ENCODE peak calls at places on chromosomes 6 and 20, in five cellular contexts. One of them, this sample, is unnamed.

GRCh38 chr6:117495873-117496272 is 13.4 kb downstream of the DCBLD1 start:
- DNase-seq in right lobe of liver: no peak
- DNase-seq in astrocyte of the cerebellum: no peak
- DNase-seq in left lung: no peak
- DNase-seq in OCI-LY7: no peak
- DNase-seq in this sample: peak; percentile 45

GRCh38 chr6:19759117-19759880 is 77.9 kb upstream of the ID4 start:
- DNase-seq in left lung: no peak
- DNase-seq in astrocyte of the cerebellum: peak; percentile 70
- DNase-seq in OCI-LY7: no peak
- DNase-seq in right lobe of liver: no peak
- DNase-seq in this sample: peak; percentile 68

GRCh38 chr20:23046431-23046830 is 3.0 kb downstream of the THBD start:
- DNase-seq in astrocyte of the cerebellum: no peak
- DNase-seq in left lung: no peak
- DNase-seq in right lobe of liver: no peak
- DNase-seq in OCI-LY7: no peak
- DNase-seq in this sample: no peak

GRCh38 chr20:56779452-56780143 is 150.5 kb downstream of the TFAP2C start:
- DNase-seq in left lung: no peak
- DNase-seq in astrocyte of the cerebellum: no peak
- DNase-seq in OCI-LY7: no peak
- DNase-seq in right lobe of liver: no peak
- DNase-seq in this sample: no peak

GRCh38 chr6:149237464-149237863 is 80.0 kb upstream of the TAB2 start:
- DNase-seq in left lung: no peak
- DNase-seq in astrocyte of the cerebellum: no peak
- DNase-seq in right lobe of liver: no peak
- DNase-seq in OCI-LY7: no peak
- DNase-seq in this sample: no peak

GRCh38 chr6:105359419-105360366 is 43.2 kb downstream of the PREP start:
- DNase-seq in right lobe of liver: no peak
- DNase-seq in OCI-LY7: no peak
- DNase-seq in left lung: no peak
- DNase-seq in astrocyte of the cerebellum: peak; percentile 70
- DNase-seq in this sample: peak; percentile 79

GRCh38 chr6:46821348-46821992 is 28.3 kb downstream of the MEP1A start:
- DNase-seq in astrocyte of the cerebellum: no peak
- DNase-seq in right lobe of liver: no peak
- DNase-seq in OCI-LY7: no peak
- DNase-seq in left lung: no peak
- DNase-seq in this sample: no peak

GRCh38 chr6:85677243-85677956 is 34.7 kb upstream of the SYNCRIP start:
- DNase-seq in right lobe of liver: no peak
- DNase-seq in OCI-LY7: peak; percentile 55
- DNase-seq in astrocyte of the cerebellum: peak; percentile 31
- DNase-seq in left lung: no peak
- DNase-seq in this sample: peak; percentile 52

GRCh38 chr6:98641929-98642328 is 192.4 kb upstream of the POU3F2 start:
- DNase-seq in astrocyte of the cerebellum: peak; percentile 12
- DNase-seq in left lung: no peak
- DNase-seq in OCI-LY7: no peak
- DNase-seq in right lobe of liver: no peak
- DNase-seq in this sample: no peak

GRCh38 chr6:88520445-88520844 is 354.3 kb upstream of the CNR1 start:
- DNase-seq in OCI-LY7: no peak
- DNase-seq in astrocyte of the cerebellum: no peak
- DNase-seq in right lobe of liver: no peak
- DNase-seq in left lung: no peak
- DNase-seq in this sample: no peak

GRCh38 chr6:141677598-141678211 is 455.0 kb upstream of the GJE1 start:
- DNase-seq in left lung: no peak
- DNase-seq in astrocyte of the cerebellum: no peak
- DNase-seq in right lobe of liver: no peak
- DNase-seq in OCI-LY7: peak; percentile 35
- DNase-seq in this sample: peak; percentile 56

GRCh38 chr20:31485450-31486339 is 10.6 kb downstream of the REM1 start:
- DNase-seq in astrocyte of the cerebellum: no peak
- DNase-seq in OCI-LY7: no peak
- DNase-seq in left lung: peak; percentile 70
- DNase-seq in right lobe of liver: peak; percentile 58
- DNase-seq in this sample: peak; percentile 25
- H3K4me3 ChIP-seq in astrocyte of the cerebellum: no peak overlapping the region
- H3K4me3 ChIP-seq in OCI-LY7: no peak overlapping the region
- H3K4me3 ChIP-seq in left lung: no peak overlapping the region
- H3K4me3 ChIP-seq in right lobe of liver: no peak overlapping the region
- H3K4me3 ChIP-seq in this sample: peak overlapping the region; percentile 25

GRCh38 chr6:155495011-155495768 is 39.6 kb upstream of the NOX3 start:
- DNase-seq in right lobe of liver: no peak
- DNase-seq in OCI-LY7: peak; percentile 10
- DNase-seq in astrocyte of the cerebellum: no peak
- DNase-seq in left lung: peak; percentile 39
- DNase-seq in this sample: peak; percentile 99
- TF ChIP-seq CTCF in right lobe of liver: peak; percentile 18
- TF ChIP-seq CTCF in OCI-LY7: peak; percentile 29
- TF ChIP-seq CTCF in astrocyte of the cerebellum: peak; percentile 43
- TF ChIP-seq CTCF in left lung: peak; percentile 14
- TF ChIP-seq CTCF in this sample: peak; percentile 78

DNA sequence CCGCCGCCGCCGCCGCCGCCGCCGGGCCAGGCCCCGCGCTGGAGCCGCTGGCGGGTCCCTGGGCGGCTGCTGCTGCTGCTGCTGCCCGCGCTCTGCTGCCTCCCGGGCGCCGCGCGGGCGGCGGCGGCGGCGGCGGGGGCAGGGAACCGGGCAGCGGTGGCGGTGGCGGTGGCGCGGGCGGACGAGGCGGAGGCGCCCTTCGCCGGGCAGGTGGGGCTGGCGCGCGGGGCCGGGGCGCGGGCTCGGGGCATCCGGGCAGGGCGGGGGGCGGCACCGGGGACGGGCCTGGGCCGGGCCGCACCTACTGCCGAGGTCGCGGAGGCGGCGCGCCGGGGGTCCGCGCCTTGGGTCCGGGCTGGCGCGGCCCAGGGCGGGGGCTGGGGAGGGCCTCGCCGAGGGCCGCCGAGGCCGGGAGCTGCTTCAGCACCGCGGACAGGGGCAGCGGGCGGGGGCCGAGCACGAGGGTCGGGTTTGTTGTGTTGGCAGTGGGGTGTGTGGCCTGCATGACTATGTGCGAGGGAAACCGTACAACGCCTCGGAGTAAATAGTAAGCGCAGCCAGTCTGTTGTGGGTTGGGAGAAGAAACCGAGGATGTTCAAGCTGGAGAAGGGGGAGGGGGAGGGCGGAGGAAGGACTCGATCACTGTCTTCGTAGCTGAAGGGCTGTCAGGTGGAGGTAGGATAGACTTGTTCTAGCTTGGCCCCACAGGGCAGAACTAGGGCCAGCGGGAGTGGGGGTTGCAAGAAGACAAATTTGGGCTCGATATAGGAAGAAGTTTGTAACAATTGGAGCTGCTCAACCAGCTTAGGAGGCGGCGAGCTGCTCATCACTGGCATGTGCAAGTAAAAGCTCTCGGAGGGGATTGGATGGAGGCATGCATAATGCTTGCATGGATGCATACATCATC is 538 bp downstream of the MMP24 start:
- DNase-seq in OCI-LY7: peak; percentile 10
- DNase-seq in right lobe of liver: no peak
- DNase-seq in left lung: peak; percentile 40
- DNase-seq in astrocyte of the cerebellum: peak; percentile 13
- DNase-seq in this sample: peak; percentile 45
- H3K4me3 ChIP-seq in OCI-LY7: no peak overlapping the region
- H3K4me3 ChIP-seq in right lobe of liver: no peak overlapping the region
- H3K4me3 ChIP-seq in left lung: no peak overlapping the region
- H3K4me3 ChIP-seq in astrocyte of the cerebellum: peak overlapping the region; percentile 5
- H3K4me3 ChIP-seq in this sample: no peak overlapping the region

GRCh38 chr6:139126255-139126654 is 8.6 kb upstream of the HECA start:
- DNase-seq in left lung: no peak
- DNase-seq in OCI-LY7: no peak
- DNase-seq in astrocyte of the cerebellum: peak; percentile 65
- DNase-seq in right lobe of liver: no peak
- DNase-seq in this sample: peak; percentile 81

GRCh38 chr6:139129284-139129683 is 5.6 kb upstream of the HECA start:
- DNase-seq in astrocyte of the cerebellum: peak; percentile 71
- DNase-seq in right lobe of liver: no peak
- DNase-seq in OCI-LY7: no peak
- DNase-seq in left lung: no peak
- DNase-seq in this sample: no peak

GRCh38 chr6:139119553-139119952 is 15.3 kb upstream of the HECA start:
- DNase-seq in left lung: no peak
- DNase-seq in OCI-LY7: peak; percentile 35
- DNase-seq in astrocyte of the cerebellum: no peak
- DNase-seq in right lobe of liver: no peak
- DNase-seq in this sample: no peak

GRCh38 chr6:139124887-139125672 is 9.8 kb upstream of the HECA start:
- DNase-seq in astrocyte of the cerebellum: peak; percentile 57
- DNase-seq in right lobe of liver: peak; percentile 64
- DNase-seq in left lung: peak; percentile 67
- DNase-seq in OCI-LY7: peak; percentile 92
- DNase-seq in this sample: peak; percentile 76
- TF ChIP-seq CTCF in astrocyte of the cerebellum: peak; percentile 47
- TF ChIP-seq CTCF in right lobe of liver: peak; percentile 49
- TF ChIP-seq CTCF in left lung: peak; percentile 28
- TF ChIP-seq CTCF in OCI-LY7: peak; percentile 98
- TF ChIP-seq CTCF in this sample: peak; percentile 59

This sample was measured in fibroblast of villous mesenchyme.